ENCODE peak calls at places on chromosomes 1 and 21, in four cellular contexts. H is A549, P is SK-N-SH, B is GM23338. F is an unnamed sample.

GRCh38 chr1:234546890-234547788 is 62.8 kb downstream of the IRF2BP2 start:
- DNase-seq in P (no peak), H (no peak), B (no peak), F (no peak)

GRCh38 chr1:226309398-226310122 is 596 bp upstream of the LIN9 start:
- DNase-seq in B (peak; percentile 40), P (no peak), H (peak; percentile 68), F (peak; percentile 61)

GRCh38 chr1:161082996-161083742 is 6.2 kb downstream of the NECTIN4 start:
- DNase-seq in B (no peak), P (peak; percentile 60), H (peak; percentile 69), F (no peak)

GRCh38 chr1:32958827-32959226 is 5.8 kb downstream of the RNF19B start:
- DNase-seq in B (no peak), H (no peak), P (no peak), F (no peak)

GRCh38 chr1:107789817-107790609 is 175.0 kb downstream of the VAV3 start:
- DNase-seq in B (no peak), P (no peak), H (no peak), F (no peak)

GRCh38 chr1:83546863-83547262 is 452.1 kb downstream of the TTLL7 start:
- DNase-seq in P (no peak), B (no peak), H (no peak), F (no peak)

GRCh38 chr1:32716312-32717126 is 13.9 kb upstream of the SYNC start:
- DNase-seq in B (peak; percentile 100), P (peak; percentile 70), H (peak; percentile 65), F (peak; percentile 96)

GRCh38 chr1:12447849-12448312 is 170.1 kb downstream of the DHRS3 start:
- DNase-seq in H (no peak), B (no peak), P (no peak), F (peak; percentile 29)

GRCh38 chr1:66291047-66291864 is 242.7 kb upstream of the SGIP1 start:
- DNase-seq in P (no peak), B (no peak), H (no peak), F (no peak)

GRCh38 chr1:106889504-106890027 is 166.9 kb upstream of the PRMT6 start:
- DNase-seq in B (no peak), H (no peak), P (peak; percentile 9), F (no peak)

GRCh38 chr1:31647106-31647505 is 2.4 kb upstream of the PEF1 start:
- DNase-seq in B (no peak), P (no peak), H (no peak), F (no peak)

GRCh38 chr1:9593492-9594465 is 5.1 kb downstream of the TMEM201 start:
- DNase-seq in H (no peak), B (peak; percentile 87), P (peak; percentile 93), F (peak; percentile 96)

GRCh38 chr1:4634156-4634792 is 20.1 kb upstream of the AJAP1 start:
- DNase-seq in P (no peak), H (no peak), B (no peak), F (no peak)

GRCh38 chr1:233172201-233172600 is 123.3 kb downstream of the PCNX2 start:
- DNase-seq in P (no peak), H (no peak), B (peak; percentile 17), F (peak; percentile 8)

GRCh38 chr1:185939142-185939541 is 205.0 kb downstream of the HMCN1 start:
- DNase-seq in P (no peak), H (no peak), B (peak; percentile 56), F (peak; percentile 11)

GRCh38 chr21:17191346-17191993 is 321.4 kb upstream of the CXADR start:
- DNase-seq in H (no peak), P (no peak), B (no peak), F (no peak)

GRCh38 chr21:38170283-38170682 is 86.5 kb upstream of the KCNJ15 start:
- DNase-seq in H (no peak), B (peak; percentile 68), P (no peak), F (no peak)

GRCh38 chr1:86380257-86380861 is 15.8 kb downstream of the ODF2L start:
- DNase-seq in B (peak; percentile 62), P (peak; percentile 41), H (peak; percentile 16), F (no peak)

GRCh38 chr1:231934797-231935196 is 308.2 kb downstream of the DISC1 start:
- DNase-seq in P (no peak), B (no peak), H (no peak), F (no peak)

GRCh38 chr1:175933801-175934200 is 190.4 kb upstream of the TNR start:
- DNase-seq in H (no peak), P (no peak), B (peak; percentile 79), F (peak; percentile 24)

GRCh38 chr1:54016343-54017282 is 1.4 kb downstream of the LDLRAD1 start:
- DNase-seq in P (peak; percentile 17), B (peak; percentile 36), H (peak; percentile 70), F (no peak)

GRCh38 chr1:93768380-93768863 is 86.8 kb upstream of the BCAR3 start:
- DNase-seq in H (no peak), B (peak; percentile 10), P (peak; percentile 70), F (no peak)

GRCh38 chr1:115275216-115275615 is 62.8 kb downstream of the NGF start:
- DNase-seq in B (peak; percentile 60), P (no peak), H (no peak), F (no peak)

GRCh38 chr21:27382404-27382803 is 415.5 kb upstream of the ADAMTS5 start:
- DNase-seq in P (no peak), H (no peak), B (no peak), F (no peak)

GRCh38 chr1:14522331-14523241 is 75.9 kb upstream of the KAZN start:
- DNase-seq in H (no peak), B (peak; percentile 55), P (peak; percentile 8), F (no peak)

GRCh38 chr1:91746728-91747338 is 139.1 kb downstream of the TGFBR3 start:
- DNase-seq in B (no peak), P (no peak), H (no peak), F (no peak)
- H3K4me1 ChIP-seq in B (no peaks in the 10 kb centered on the region), P (no peaks in the 10 kb centered on the region), H (peaks cover 7% of the 10 kb centered on the region), F (no peaks in the 10 kb centered on the region)

DNA sequence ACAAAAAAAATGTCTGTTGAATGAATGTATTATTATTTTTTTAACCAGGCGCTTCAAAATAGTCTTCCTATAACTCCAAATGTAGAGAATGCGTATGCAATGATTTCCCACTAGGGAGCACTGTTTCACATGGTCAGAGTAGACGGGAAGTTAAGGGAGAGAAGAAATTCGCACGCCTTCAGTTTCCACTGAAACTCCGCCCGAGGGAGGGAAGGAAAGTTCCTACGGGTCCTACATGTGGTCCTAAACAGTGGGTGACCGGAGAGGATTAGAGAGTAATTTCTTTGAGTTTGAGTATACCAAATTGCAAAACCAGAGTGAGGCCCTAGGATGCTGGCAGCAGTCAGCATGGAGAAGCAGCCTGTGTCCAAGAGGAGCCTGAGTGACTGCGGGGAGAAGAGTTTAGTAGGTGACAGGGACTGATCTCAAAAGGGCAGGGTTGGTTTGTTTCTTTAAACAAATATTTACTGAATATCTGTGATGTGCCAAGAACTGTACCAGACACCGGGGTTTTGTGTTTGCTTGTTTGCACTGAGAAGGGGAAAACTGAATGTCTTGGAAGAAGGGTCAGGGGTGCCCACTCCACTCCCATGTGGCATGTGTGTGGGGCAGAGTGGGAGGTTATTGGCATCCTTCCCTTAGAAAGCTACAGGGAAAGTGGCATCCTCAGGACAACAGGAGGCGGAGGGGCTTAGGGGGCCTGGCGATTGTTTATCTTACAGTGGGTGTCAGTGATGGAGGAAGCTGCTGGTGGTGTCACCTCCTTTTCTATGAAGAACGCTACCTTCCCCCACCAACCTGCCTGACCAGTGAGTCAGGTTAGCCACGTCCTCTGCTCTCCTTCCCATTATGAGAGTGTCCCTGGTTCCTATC is 22.8 kb downstream of the RNU5D-1 start:
- DNase-seq in H (peak; percentile 40), B (peak; percentile 88), P (peak; percentile 36), F (peak; percentile 72)
- H3K4me3 ChIP-seq in H (no peak overlapping the region), B (no peak overlapping the region), P (no peak overlapping the region), F (no peak overlapping the region)

DNA sequence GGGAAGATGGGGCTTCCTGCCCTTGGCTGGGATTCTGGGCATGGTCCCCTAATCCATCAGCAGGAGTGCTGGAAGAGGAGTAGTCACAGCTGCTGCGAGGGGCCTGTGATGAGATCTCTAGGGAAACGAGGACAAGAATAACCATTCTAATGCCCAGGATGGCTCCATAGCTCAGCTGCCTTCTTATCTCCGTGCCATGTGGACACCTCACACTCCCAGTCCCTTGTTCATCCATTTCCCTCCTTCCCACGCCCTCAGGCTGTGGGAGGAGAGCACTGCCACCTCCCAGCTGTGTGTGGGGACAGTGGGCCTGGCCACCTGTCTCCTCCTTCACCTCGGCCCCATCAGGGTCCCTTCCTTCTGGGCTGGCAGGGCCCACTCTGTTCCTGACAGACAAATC is 16.1 kb upstream of the ETV3 start:
- DNase-seq in P (no peak), H (no peak), B (no peak), F (no peak)
- H3K4me1 ChIP-seq in P (peaks cover 34% of the 10 kb centered on the region), H (peaks cover 23% of the 10 kb centered on the region), B (peaks cover 10% of the 10 kb centered on the region), F (peaks cover 29% of the 10 kb centered on the region)

GRCh38 chr1:44783697-44784093 is 4.3 kb downstream of the BEST4 start:
- DNase-seq in P (no peak), H (no peak), B (peak; percentile 32), F (no peak)
- H3K4me3 ChIP-seq in P (no peak overlapping the region), H (no peak overlapping the region), B (peak overlapping the region; percentile 66), F (no peak overlapping the region)

GRCh38 chr1:111148376-111148881 is 8.4 kb downstream of the CEPT1 start:
- DNase-seq in P (no peak), H (no peak), B (no peak), F (no peak)
- H3K4me1 ChIP-seq in P (no peaks in the 10 kb centered on the region), H (no peaks in the 10 kb centered on the region), B (peaks cover 5% of the 10 kb centered on the region), F (peaks cover 18% of the 10 kb centered on the region)

DNA sequence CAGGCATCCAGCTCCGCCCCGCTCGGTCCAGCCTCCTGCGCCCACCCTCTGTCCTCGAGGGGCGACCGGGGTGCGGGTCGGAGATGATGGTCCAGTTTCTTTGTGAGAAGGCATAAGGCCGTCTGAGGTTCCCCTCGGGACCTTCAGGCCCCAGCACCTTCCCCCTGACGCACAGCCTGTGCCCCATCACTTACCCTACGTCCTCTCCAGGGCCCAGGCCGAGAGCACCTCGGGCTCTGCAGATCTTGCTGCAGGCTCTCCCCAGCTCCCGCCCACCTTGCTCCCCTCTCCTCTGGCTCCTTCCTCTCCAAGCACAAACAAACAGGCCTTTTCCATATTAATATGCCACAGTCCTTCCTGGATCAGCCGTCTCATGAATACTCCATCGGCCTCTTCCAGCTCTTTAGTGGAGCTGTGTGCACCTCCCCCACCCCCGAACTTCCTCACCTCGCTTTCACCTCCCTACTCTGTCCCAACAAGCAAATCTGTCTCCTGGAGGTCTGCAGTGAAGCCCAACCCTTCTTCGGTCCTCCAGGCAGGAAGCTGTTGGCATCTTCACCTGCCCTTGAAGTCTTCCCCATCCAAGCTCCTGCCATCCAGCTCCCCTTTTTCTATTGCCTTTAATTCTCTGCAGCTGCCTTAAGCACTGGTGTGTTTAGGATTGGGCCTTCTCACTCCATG is 448 bp upstream of the COL9A2 start:
- DNase-seq in H (no peak), B (peak; percentile 44), P (no peak), F (no peak)
- H3K4me3 ChIP-seq in H (no peak overlapping the region), B (peak overlapping the region; percentile 72), P (no peak overlapping the region), F (no peak overlapping the region)

DNA sequence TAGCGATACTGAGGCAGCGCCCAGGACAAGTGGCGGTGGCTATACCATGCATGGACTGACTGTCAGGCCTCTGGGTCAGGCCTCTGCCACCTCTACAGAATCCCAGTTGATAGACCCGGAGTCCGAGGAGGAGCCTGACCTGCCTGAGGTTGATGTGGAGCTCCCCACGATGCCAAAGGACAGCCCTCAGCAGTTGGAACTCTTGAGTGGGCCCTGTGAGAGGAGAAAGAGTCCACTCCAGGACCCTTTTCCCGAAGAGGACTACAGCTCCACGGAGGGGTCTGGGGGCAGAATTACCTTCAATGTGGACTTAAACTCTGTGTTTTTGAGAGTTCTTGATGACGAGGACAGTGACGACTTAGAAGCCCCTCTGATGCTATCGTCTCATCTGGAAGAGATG is 3.2 kb upstream of the IL10RB start:
- DNase-seq in B (no peak), H (no peak), P (no peak), F (no peak)
- H3K4me1 ChIP-seq in B (peaks cover 24% of the 10 kb centered on the region), H (peaks cover 15% of the 10 kb centered on the region), P (peaks cover 10% of the 10 kb centered on the region), F (peaks cover 2% of the 10 kb centered on the region)

F was measured in HAP-1.